ENCODE peak calls at places on chromosomes 7 and 10, in eight cellular contexts. I is neuronal stem cell, K is PC-9, T is IMR-90, S is GM23338, L is HCT116, R is H9, M is GM23248. P is an unnamed sample.

GRCh38 chr7:20238754-20239324 is 21.7 kb upstream of the MACC1 start:
- DNase-seq in M (no peak), T (no peak), I (no peak), S (no peak), R (no peak), K (no peak), L (no peak), P (no peak)

GRCh38 chr7:99459087-99459486 is 6.9 kb downstream of the ATP5MF start:
- DNase-seq in L (no peak), K (no peak), R (peak), M (peak), T (no peak), S (peak), I (no peak), P (peak)

GRCh38 chr10:104521901-104522827 is 118.9 kb upstream of the SORCS3 start:
- DNase-seq in M (no peak), L (no peak), S (no peak), K (no peak), I (no peak), T (no peak), R (no peak), P (no peak)

GRCh38 chr7:37281368-37282092 is 167.1 kb downstream of the ELMO1 start:
- DNase-seq in T (no peak), R (no peak), M (no peak), S (no peak), K (no peak), I (no peak), L (no peak), P (no peak)

GRCh38 chr7:135169141-135169935 is 1.2 kb downstream of the CYREN start:
- DNase-seq in L (peak), I (peak), M (peak), T (peak), S (peak), R (peak), K (peak), P (peak)

GRCh38 chr10:28924585-28925153 is 247.3 kb downstream of the BAMBI start:
- DNase-seq in L (no peak), I (no peak), T (no peak), R (no peak), M (no peak), S (no peak), K (no peak), P (no peak)

GRCh38 chr7:148693651-148694050 is 5.1 kb upstream of the CUL1 start:
- DNase-seq in I (no peak), S (no peak), L (no peak), T (no peak), K (no peak), R (no peak), M (no peak), P (no peak)

GRCh38 chr7:87312215-87312865 is 33.1 kb upstream of the CROT start:
- DNase-seq in M (peak), S (peak), I (peak), L (peak), R (peak), T (peak), K (peak), P (peak)

GRCh38 chr10:93894516-93895378 is 969 bp downstream of the SLC35G1 start:
- DNase-seq in L (no peak), M (peak), R (peak), K (no peak), S (no peak), T (peak), I (no peak), P (peak)

GRCh38 chr7:52799817-52800216 is 235.6 kb upstream of the POM121L12 start:
- DNase-seq in S (no peak), T (no peak), L (no peak), M (no peak), R (no peak), K (no peak), I (no peak), P (no peak)

DNA sequence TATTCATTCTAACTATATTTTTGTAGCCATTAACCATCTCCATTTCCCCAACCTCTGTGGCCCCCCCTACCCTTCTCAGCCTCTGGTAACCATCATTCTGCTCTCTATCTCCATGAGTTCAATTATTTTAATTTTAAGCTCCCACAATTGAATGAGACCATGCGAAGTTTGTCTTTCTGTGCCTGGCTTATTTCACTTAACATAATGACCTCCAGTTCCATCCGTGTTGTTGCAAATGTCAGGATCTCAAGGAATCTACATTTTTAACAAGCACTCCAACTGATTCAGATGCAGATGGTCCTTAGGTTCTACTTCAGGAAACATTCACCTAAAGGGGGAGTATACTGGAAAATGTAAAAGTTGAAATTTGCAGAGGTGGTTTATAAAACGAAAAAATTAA is 60.2 kb upstream of the PTPN12 start:
- DNase-seq in K (no peak), L (no peak), M (no peak), I (no peak), R (no peak), S (no peak), T (no peak), P (no peak)
- H2AFZ ChIP-seq in K (no peak), L (peak), M (no peak), I (no peak), R (no peak), S (peak), T (no peak), P (no peak)

GRCh38 chr10:49176310-49177268 is 11.6 kb downstream of the TMEM273 start:
- DNase-seq in R (no peak), T (no peak), M (no peak), I (no peak), K (no peak), S (no peak), L (no peak), P (no peak)

GRCh38 chr10:49175587-49176309 is 12.4 kb downstream of the TMEM273 start:
- DNase-seq in L (no peak), M (no peak), R (no peak), K (no peak), T (no peak), S (no peak), I (no peak), P (no peak)

GRCh38 chr10:49178489-49179471 is 9.4 kb downstream of the TMEM273 start:
- DNase-seq in R (no peak), S (no peak), M (no peak), K (no peak), T (no peak), I (no peak), L (no peak), P (no peak)

GRCh38 chr10:49179699-49180511 is 8.3 kb downstream of the TMEM273 start:
- DNase-seq in L (no peak), T (no peak), M (no peak), R (no peak), S (no peak), I (no peak), K (no peak), P (no peak)

GRCh38 chr10:49177391-49178355 is 10.5 kb downstream of the TMEM273 start:
- DNase-seq in S (no peak), I (no peak), K (peak), R (no peak), M (peak), T (peak), L (peak), P (peak)
- H2AFZ ChIP-seq in S (no peak), I (peak), K (peak), R (no peak), M (peak), T (peak), L (peak), P (no peak)

DNA sequence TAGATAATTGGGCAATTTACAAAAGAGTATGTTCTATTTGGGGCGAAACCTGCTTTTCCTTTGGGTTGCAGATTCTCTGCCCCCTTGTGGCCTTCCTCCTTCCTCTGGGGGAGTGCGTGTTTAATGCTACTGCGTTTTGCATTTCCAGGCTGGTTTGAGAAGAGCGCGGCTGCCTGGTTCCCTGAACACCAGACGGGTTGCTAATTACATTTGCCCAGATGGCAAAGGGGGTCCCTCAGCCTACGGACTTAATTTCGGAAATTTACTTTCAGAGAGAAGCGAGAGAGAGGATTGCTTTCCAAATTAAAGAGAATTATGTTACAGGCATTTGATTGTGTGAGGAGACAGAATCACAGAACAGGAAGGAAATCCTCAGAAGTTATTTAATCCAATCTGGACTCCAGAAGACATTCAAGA is 91.9 kb upstream of the JAZF1 start:
- DNase-seq in S (peak), L (peak), I (peak), M (peak), K (no peak), R (peak), T (peak), P (peak)
- H2AFZ ChIP-seq in S (peak), L (peak), I (peak), M (peak), K (no peak), R (no peak), T (peak), P (no peak)

DNA sequence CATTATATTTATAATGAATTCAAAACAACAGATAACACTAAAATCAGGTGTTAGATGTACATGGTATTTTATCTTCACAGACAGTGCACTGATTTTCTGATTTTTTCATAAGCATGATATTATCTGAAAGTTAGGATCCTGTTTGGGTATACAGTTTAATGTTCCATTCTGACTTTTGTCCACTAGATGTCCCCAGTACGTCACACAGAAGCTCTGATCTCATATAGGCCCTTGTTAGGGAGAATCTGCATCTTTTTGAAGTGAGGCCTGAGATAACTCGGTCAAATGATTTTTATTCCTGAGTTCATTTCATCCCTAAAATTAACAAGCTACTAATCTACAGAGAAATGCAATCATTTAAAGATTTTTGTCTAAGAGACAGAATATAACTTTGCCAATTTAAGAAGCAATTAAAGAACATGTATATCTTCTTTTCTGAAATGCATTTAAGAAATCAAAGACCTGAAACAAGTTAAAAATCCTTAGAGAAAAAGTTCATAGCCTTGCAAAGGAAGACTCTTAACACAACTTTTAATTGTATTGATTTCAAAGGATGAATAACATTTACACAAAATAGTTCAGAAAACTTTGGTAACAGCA is 72.0 kb upstream of the TES start:
- DNase-seq in K (peak), T (peak), R (no peak), I (peak), L (peak), S (peak), M (peak), P (peak)
- H2AFZ ChIP-seq in K (no peak), T (no peak), R (no peak), I (peak), L (peak), S (no peak), M (peak), P (no peak)

GRCh38 chr10:114802177-114802576 is 19.4 kb upstream of the FHIP2A start:
- DNase-seq in M (no peak), I (no peak), K (no peak), L (no peak), S (no peak), R (no peak), T (no peak), P (no peak)

GRCh38 chr10:114806572-114807391 is 14.8 kb upstream of the FHIP2A start:
- DNase-seq in K (no peak), S (no peak), L (no peak), M (peak), I (no peak), R (no peak), T (no peak), P (no peak)

DNA sequence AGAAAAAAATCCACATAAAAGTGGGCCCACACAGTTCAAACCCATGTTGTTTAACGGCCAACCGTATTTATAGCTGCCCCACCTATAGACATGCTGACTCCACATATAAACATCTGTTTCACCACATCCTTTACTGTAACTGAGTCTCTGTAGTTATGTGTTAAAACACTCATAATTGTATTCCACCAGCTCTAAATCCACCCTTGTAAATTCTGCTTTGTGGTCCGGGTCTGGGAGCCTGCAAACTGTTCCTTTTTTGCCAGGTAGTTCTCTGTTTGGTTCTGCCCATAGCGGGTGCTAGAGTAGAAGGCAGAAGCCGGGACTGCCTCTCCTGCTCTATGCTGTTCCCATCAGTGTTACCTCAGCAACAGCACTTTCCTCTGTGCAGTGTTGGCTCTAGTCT is 20.2 kb upstream of the FHIP2A start:
- DNase-seq in K (no peak), L (no peak), R (no peak), T (no peak), S (no peak), I (no peak), M (no peak), P (no peak)
- H2AFZ ChIP-seq in K (no peak), L (no peak), R (no peak), T (peak), S (no peak), I (no peak), M (no peak), P (no peak)

DNA sequence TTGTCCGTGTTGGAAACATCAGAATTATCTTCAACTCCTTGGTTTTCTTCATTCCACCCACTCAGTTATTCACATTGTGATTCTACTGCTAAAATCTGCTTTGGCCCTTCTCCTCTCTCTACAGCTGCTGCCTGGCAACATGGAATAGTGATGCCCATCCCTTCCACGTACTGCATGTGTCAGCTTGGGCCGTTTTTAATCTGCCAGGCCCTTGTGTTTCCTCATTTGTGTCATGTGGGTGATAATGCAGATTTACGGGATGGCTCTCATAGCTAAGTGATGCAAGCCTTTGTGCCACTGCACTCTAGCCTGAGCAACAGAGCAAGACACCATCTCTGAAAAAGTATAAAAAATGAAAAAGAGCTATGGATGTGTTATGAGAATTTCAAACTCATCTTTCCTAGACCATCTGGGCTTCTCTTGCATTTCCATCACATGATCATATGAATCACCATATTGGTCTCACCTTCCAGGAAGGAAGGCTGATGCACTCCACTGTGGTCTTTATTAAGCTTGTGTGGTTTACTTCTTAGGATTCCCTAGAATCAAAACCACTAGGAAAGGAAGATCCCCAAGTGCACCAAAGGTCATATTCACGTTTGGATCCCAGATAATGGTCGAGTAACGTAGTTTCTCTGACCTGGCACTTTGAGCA is 20.6 kb upstream of the CELF2 start:
- DNase-seq in L (no peak), R (no peak), K (no peak), T (no peak), M (peak), I (no peak), S (no peak), P (no peak)
- H2AFZ ChIP-seq in L (no peak), R (no peak), K (no peak), T (no peak), M (no peak), I (no peak), S (no peak), P (no peak)

GRCh38 chr10:30645340-30645827 is 15.8 kb upstream of the LYZL2 start:
- DNase-seq in R (peak), L (peak), I (peak), K (no peak), M (peak), T (peak), S (peak), P (peak)
- H2AFZ ChIP-seq in R (no peak), L (no peak), I (peak), K (no peak), M (peak), T (peak), S (no peak), P (no peak)

DNA sequence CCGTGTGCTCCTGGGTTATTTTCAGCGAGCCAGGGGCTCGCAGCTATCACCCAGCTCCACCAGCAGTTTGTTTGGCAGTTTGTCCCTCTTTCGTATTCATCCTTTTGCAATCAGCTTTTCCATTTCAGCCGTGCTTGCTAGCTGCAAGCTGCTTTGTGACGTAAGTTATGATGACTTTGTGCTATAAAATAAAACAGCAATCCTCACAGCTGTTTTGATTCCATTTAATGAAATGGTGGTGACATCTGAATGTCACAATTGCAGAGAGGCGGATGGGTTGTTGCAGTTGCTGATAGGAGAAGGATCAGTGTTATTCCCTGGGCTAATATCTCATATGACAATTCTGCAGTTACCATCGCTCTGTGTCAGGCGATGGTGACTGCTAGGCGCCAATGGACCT is 251.7 kb downstream of the SNX10 start:
- DNase-seq in K (no peak), R (no peak), M (peak), L (no peak), S (no peak), T (no peak), I (no peak), P (no peak)
- H2AFZ ChIP-seq in K (no peak), R (no peak), M (no peak), L (no peak), S (no peak), T (no peak), I (no peak), P (no peak)

DNA sequence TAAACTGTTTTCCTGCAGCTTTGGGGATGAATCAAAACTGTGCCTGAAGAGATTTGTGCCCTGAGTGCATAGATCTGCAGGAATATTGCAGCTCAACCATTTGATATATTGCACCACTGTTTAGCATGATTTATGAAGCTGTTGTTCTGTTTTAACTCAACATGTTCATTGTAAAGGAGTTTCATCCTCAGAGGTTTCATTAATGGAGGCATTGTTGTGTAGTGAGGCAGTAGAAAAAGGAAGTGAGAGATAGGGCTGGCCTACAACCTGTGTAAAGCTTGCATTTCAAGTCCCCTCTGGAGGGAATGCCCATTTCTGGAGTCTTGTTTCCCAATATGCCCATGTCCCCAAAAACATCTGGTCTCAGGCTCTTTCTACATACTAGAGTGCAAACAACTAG is 67.5 kb downstream of the DNAJC12 start:
- DNase-seq in I (no peak), L (no peak), R (no peak), S (no peak), K (no peak), M (no peak), T (no peak), P (no peak)
- H2AFZ ChIP-seq in I (no peak), L (no peak), R (no peak), S (peak), K (no peak), M (no peak), T (no peak), P (no peak)

P was measured in mesenchymal stem cell.